ENCODE peak calls at places on chromosomes 13 and 19, in eight cellular contexts. One of them, this sample, is unnamed.

GRCh38 chr19:49921871-49922755 is 6.9 kb upstream of the ATF5 start:
- DNase-seq in stimulated activated CD4-positive, alpha-beta T cell treated with anti-CD3 and anti-CD28 coated beads, TNF-alpha, amount 100 ng/mL, for 1 hour: no peak
- DNase-seq in naive thymus-derived CD8-positive, alpha-beta T cell: no peak
- DNase-seq in activated CD8-positive, alpha-beta memory T cell treated with anti-CD3 and anti-CD28 coated beads for 48 hours: no peak
- DNase-seq in NCI-H1092 treated with DMSO at 0.1 percent for 48 hours: no peak
- DNase-seq in left cardiac atrium: no peak
- DNase-seq in GOT3: no peak
- DNase-seq in upper lobe of left lung: no peak
- DNase-seq in this sample: no peak

GRCh38 chr13:83332751-83333150 is 549.5 kb downstream of the SLITRK1 start:
- DNase-seq in stimulated activated CD4-positive, alpha-beta T cell treated with anti-CD3 and anti-CD28 coated beads, TNF-alpha, amount 100 ng/mL, for 1 hour: no peak
- DNase-seq in naive thymus-derived CD8-positive, alpha-beta T cell: no peak
- DNase-seq in activated CD8-positive, alpha-beta memory T cell treated with anti-CD3 and anti-CD28 coated beads for 48 hours: no peak
- DNase-seq in NCI-H1092 treated with DMSO at 0.1 percent for 48 hours: no peak
- DNase-seq in left cardiac atrium: no peak
- DNase-seq in GOT3: no peak
- DNase-seq in upper lobe of left lung: no peak
- DNase-seq in this sample: no peak

GRCh38 chr19:18074192-18074591 is 12.5 kb downstream of the IL12RB1 start:
- DNase-seq in stimulated activated CD4-positive, alpha-beta T cell treated with anti-CD3 and anti-CD28 coated beads, TNF-alpha, amount 100 ng/mL, for 1 hour: no peak
- DNase-seq in naive thymus-derived CD8-positive, alpha-beta T cell: no peak
- DNase-seq in activated CD8-positive, alpha-beta memory T cell treated with anti-CD3 and anti-CD28 coated beads for 48 hours: no peak
- DNase-seq in NCI-H1092 treated with DMSO at 0.1 percent for 48 hours: no peak
- DNase-seq in left cardiac atrium: no peak
- DNase-seq in GOT3: no peak
- DNase-seq in upper lobe of left lung: no peak
- DNase-seq in this sample: peak

GRCh38 chr13:79044415-79044814 is 361.6 kb downstream of the RBM26 start:
- DNase-seq in stimulated activated CD4-positive, alpha-beta T cell treated with anti-CD3 and anti-CD28 coated beads, TNF-alpha, amount 100 ng/mL, for 1 hour: no peak
- DNase-seq in naive thymus-derived CD8-positive, alpha-beta T cell: no peak
- DNase-seq in activated CD8-positive, alpha-beta memory T cell treated with anti-CD3 and anti-CD28 coated beads for 48 hours: no peak
- DNase-seq in NCI-H1092 treated with DMSO at 0.1 percent for 48 hours: no peak
- DNase-seq in left cardiac atrium: no peak
- DNase-seq in GOT3: no peak
- DNase-seq in upper lobe of left lung: no peak
- DNase-seq in this sample: no peak

GRCh38 chr13:36882829-36883390 is 37.1 kb downstream of the SMAD9 start:
- DNase-seq in stimulated activated CD4-positive, alpha-beta T cell treated with anti-CD3 and anti-CD28 coated beads, TNF-alpha, amount 100 ng/mL, for 1 hour: no peak
- DNase-seq in naive thymus-derived CD8-positive, alpha-beta T cell: no peak
- DNase-seq in activated CD8-positive, alpha-beta memory T cell treated with anti-CD3 and anti-CD28 coated beads for 48 hours: no peak
- DNase-seq in NCI-H1092 treated with DMSO at 0.1 percent for 48 hours: no peak
- DNase-seq in left cardiac atrium: no peak
- DNase-seq in GOT3: no peak
- DNase-seq in upper lobe of left lung: no peak
- DNase-seq in this sample: peak

GRCh38 chr19:40743926-40744325 is 6.4 kb downstream of the ACTMAP start:
- DNase-seq in stimulated activated CD4-positive, alpha-beta T cell treated with anti-CD3 and anti-CD28 coated beads, TNF-alpha, amount 100 ng/mL, for 1 hour: no peak
- DNase-seq in naive thymus-derived CD8-positive, alpha-beta T cell: no peak
- DNase-seq in activated CD8-positive, alpha-beta memory T cell treated with anti-CD3 and anti-CD28 coated beads for 48 hours: no peak
- DNase-seq in NCI-H1092 treated with DMSO at 0.1 percent for 48 hours: no peak
- DNase-seq in left cardiac atrium: no peak
- DNase-seq in GOT3: no peak
- DNase-seq in upper lobe of left lung: peak
- DNase-seq in this sample: no peak

GRCh38 chr13:83536941-83537340 is 345.3 kb downstream of the SLITRK1 start:
- DNase-seq in stimulated activated CD4-positive, alpha-beta T cell treated with anti-CD3 and anti-CD28 coated beads, TNF-alpha, amount 100 ng/mL, for 1 hour: no peak
- DNase-seq in naive thymus-derived CD8-positive, alpha-beta T cell: no peak
- DNase-seq in activated CD8-positive, alpha-beta memory T cell treated with anti-CD3 and anti-CD28 coated beads for 48 hours: no peak
- DNase-seq in NCI-H1092 treated with DMSO at 0.1 percent for 48 hours: no peak
- DNase-seq in left cardiac atrium: no peak
- DNase-seq in GOT3: no peak
- DNase-seq in upper lobe of left lung: no peak
- DNase-seq in this sample: no peak

GRCh38 chr13:42364613-42365000 is 92.7 kb downstream of the AKAP11 start:
- DNase-seq in stimulated activated CD4-positive, alpha-beta T cell treated with anti-CD3 and anti-CD28 coated beads, TNF-alpha, amount 100 ng/mL, for 1 hour: no peak
- DNase-seq in naive thymus-derived CD8-positive, alpha-beta T cell: no peak
- DNase-seq in activated CD8-positive, alpha-beta memory T cell treated with anti-CD3 and anti-CD28 coated beads for 48 hours: no peak
- DNase-seq in NCI-H1092 treated with DMSO at 0.1 percent for 48 hours: no peak
- DNase-seq in left cardiac atrium: no peak
- DNase-seq in GOT3: no peak
- DNase-seq in upper lobe of left lung: no peak
- DNase-seq in this sample: no peak

GRCh38 chr13:84867246-84867645 is 932.0 kb downstream of the SLITRK6 start:
- DNase-seq in stimulated activated CD4-positive, alpha-beta T cell treated with anti-CD3 and anti-CD28 coated beads, TNF-alpha, amount 100 ng/mL, for 1 hour: no peak
- DNase-seq in naive thymus-derived CD8-positive, alpha-beta T cell: no peak
- DNase-seq in activated CD8-positive, alpha-beta memory T cell treated with anti-CD3 and anti-CD28 coated beads for 48 hours: no peak
- DNase-seq in NCI-H1092 treated with DMSO at 0.1 percent for 48 hours: no peak
- DNase-seq in left cardiac atrium: no peak
- DNase-seq in GOT3: no peak
- DNase-seq in upper lobe of left lung: no peak
- DNase-seq in this sample: peak

GRCh38 chr13:107881362-107881761 is 334.0 kb downstream of the LIG4 start:
- DNase-seq in stimulated activated CD4-positive, alpha-beta T cell treated with anti-CD3 and anti-CD28 coated beads, TNF-alpha, amount 100 ng/mL, for 1 hour: no peak
- DNase-seq in naive thymus-derived CD8-positive, alpha-beta T cell: no peak
- DNase-seq in activated CD8-positive, alpha-beta memory T cell treated with anti-CD3 and anti-CD28 coated beads for 48 hours: no peak
- DNase-seq in NCI-H1092 treated with DMSO at 0.1 percent for 48 hours: no peak
- DNase-seq in left cardiac atrium: no peak
- DNase-seq in GOT3: no peak
- DNase-seq in upper lobe of left lung: no peak
- DNase-seq in this sample: no peak

GRCh38 chr19:52566588-52566987 is 3.5 kb upstream of the ZNF701 start:
- DNase-seq in stimulated activated CD4-positive, alpha-beta T cell treated with anti-CD3 and anti-CD28 coated beads, TNF-alpha, amount 100 ng/mL, for 1 hour: no peak
- DNase-seq in naive thymus-derived CD8-positive, alpha-beta T cell: no peak
- DNase-seq in activated CD8-positive, alpha-beta memory T cell treated with anti-CD3 and anti-CD28 coated beads for 48 hours: no peak
- DNase-seq in NCI-H1092 treated with DMSO at 0.1 percent for 48 hours: no peak
- DNase-seq in left cardiac atrium: no peak
- DNase-seq in GOT3: no peak
- DNase-seq in upper lobe of left lung: no peak
- DNase-seq in this sample: no peak

GRCh38 chr19:33416307-33417215 is 43.1 kb downstream of the CEBPG start:
- DNase-seq in stimulated activated CD4-positive, alpha-beta T cell treated with anti-CD3 and anti-CD28 coated beads, TNF-alpha, amount 100 ng/mL, for 1 hour: peak
- DNase-seq in naive thymus-derived CD8-positive, alpha-beta T cell: peak
- DNase-seq in activated CD8-positive, alpha-beta memory T cell treated with anti-CD3 and anti-CD28 coated beads for 48 hours: peak
- DNase-seq in NCI-H1092 treated with DMSO at 0.1 percent for 48 hours: peak
- DNase-seq in left cardiac atrium: peak
- DNase-seq in GOT3: no peak
- DNase-seq in upper lobe of left lung: no peak
- DNase-seq in this sample: peak

GRCh38 chr13:99208185-99208584 is 7.5 kb downstream of the UBAC2 start:
- DNase-seq in stimulated activated CD4-positive, alpha-beta T cell treated with anti-CD3 and anti-CD28 coated beads, TNF-alpha, amount 100 ng/mL, for 1 hour: no peak
- DNase-seq in naive thymus-derived CD8-positive, alpha-beta T cell: peak
- DNase-seq in activated CD8-positive, alpha-beta memory T cell treated with anti-CD3 and anti-CD28 coated beads for 48 hours: no peak
- DNase-seq in NCI-H1092 treated with DMSO at 0.1 percent for 48 hours: no peak
- DNase-seq in left cardiac atrium: no peak
- DNase-seq in GOT3: no peak
- DNase-seq in upper lobe of left lung: no peak
- DNase-seq in this sample: no peak

This sample was measured in NCI-H146.